ENCODE peak calls at places on chromosomes 16 and 17, in seven cellular contexts. R is Caco-2, I is OCI-LY7, V is thoracic aorta, J is glutamatergic neuron, C is pancreas, G is colonic mucosa. W is an unnamed sample.

GRCh38 chr17:82301916-82302497 is 15.4 kb downstream of the CD7 start:
- DNase-seq in R (no peak), I (no peak), V (no peak), J (no peak), C (no peak), G (no peak), W (no peak)

GRCh38 chr16:19809121-19809635 is 75.5 kb downstream of the GPRC5B start:
- DNase-seq in R (no peak), I (no peak), V (no peak), J (no peak), C (no peak), G (no peak), W (no peak)

GRCh38 chr17:80307994-80308671 is 47.5 kb downstream of the RNF213 start:
- DNase-seq in R (no peak), I (no peak), V (no peak), J (no peak), C (no peak), G (no peak), W (no peak)

GRCh38 chr17:78374189-78374588 is 4.3 kb upstream of the PGS1 start:
- DNase-seq in R (no peak), I (no peak), V (no peak), J (no peak), C (no peak), G (no peak), W (no peak)

GRCh38 chr17:3750926-3751325 is 27.2 kb downstream of the HASPIN start:
- DNase-seq in R (no peak), I (no peak), V (no peak), J (no peak), C (no peak), G (no peak), W (no peak)

GRCh38 chr17:72182256-72182890 is 61.6 kb downstream of the SOX9 start:
- DNase-seq in R (no peak), I (no peak), V (no peak), J (no peak), C (no peak), G (peak), W (no peak)

GRCh38 chr17:61149862-61150362 is 249.7 kb upstream of the TBX2 start:
- DNase-seq in R (no peak), I (no peak), V (no peak), J (no peak), C (no peak), G (no peak), W (no peak)

GRCh38 chr17:5912927-5913565 is 157.1 kb upstream of the WSCD1 start:
- DNase-seq in R (no peak), I (no peak), V (no peak), J (no peak), C (no peak), G (no peak), W (no peak)

GRCh38 chr16:31471875-31472558 is at the start of gene TGFB1I1:
- DNase-seq in R (no peak), I (no peak), V (no peak), J (peak), C (no peak), G (peak), W (no peak)

GRCh38 chr16:76910931-76911330 is 280.1 kb upstream of the MON1B start:
- DNase-seq in R (no peak), I (no peak), V (no peak), J (no peak), C (no peak), G (no peak), W (no peak)

GRCh38 chr17:72632026-72632684 is 460.3 kb downstream of the SLC39A11 start:
- DNase-seq in R (peak), I (no peak), V (no peak), J (peak), C (peak), G (peak), W (no peak)

GRCh38 chr16:73048292-73049050 is 543 bp upstream of the ZFHX3 start:
- DNase-seq in R (peak), I (no peak), V (no peak), J (peak), C (peak), G (no peak), W (no peak)

GRCh38 chr17:81393684-81394376 is 1.4 kb upstream of the BAHCC1 start:
- DNase-seq in R (peak), I (peak), V (peak), J (peak), C (peak), G (peak), W (peak)

GRCh38 chr17:31390426-31390747 is 1.1 kb upstream of the RAB11FIP4 start:
- DNase-seq in R (no peak), I (no peak), V (no peak), J (no peak), C (no peak), G (no peak), W (no peak)

GRCh38 chr17:31387438-31387837 is 4.0 kb upstream of the RAB11FIP4 start:
- DNase-seq in R (no peak), I (no peak), V (no peak), J (no peak), C (no peak), G (no peak), W (no peak)

GRCh38 chr17:31389673-31390381 is 1.6 kb upstream of the RAB11FIP4 start:
- DNase-seq in R (no peak), I (no peak), V (no peak), J (no peak), C (no peak), G (no peak), W (no peak)

GRCh38 chr17:31388351-31388750 is 3.1 kb upstream of the RAB11FIP4 start:
- DNase-seq in R (no peak), I (no peak), V (no peak), J (no peak), C (no peak), G (no peak), W (no peak)

GRCh38 chr17:31388770-31389672 is 2.5 kb upstream of the RAB11FIP4 start:
- DNase-seq in R (no peak), I (peak), V (no peak), J (peak), C (no peak), G (no peak), W (no peak)
- TF ChIP-seq CTCF in R (peak), I (peak), V (peak), J (peak), C (peak), G (peak), W (peak)

GRCh38 chr17:28380572-28380907 is 9.0 kb downstream of the SARM1 start:
- DNase-seq in R (no peak), I (no peak), V (no peak), J (no peak), C (no peak), G (no peak), W (no peak)

GRCh38 chr17:28385037-28385797 is 13.7 kb downstream of the SARM1 start:
- DNase-seq in R (peak), I (no peak), V (no peak), J (no peak), C (peak), G (peak), W (no peak)

GRCh38 chr17:28384281-28385036 is 13.0 kb downstream of the SARM1 start:
- DNase-seq in R (peak), I (no peak), V (no peak), J (no peak), C (peak), G (peak), W (peak)

GRCh38 chr17:28379814-28380571 is 8.5 kb downstream of the SARM1 start:
- DNase-seq in R (peak), I (no peak), V (no peak), J (no peak), C (no peak), G (no peak), W (no peak)

GRCh38 chr17:28381141-28381825 is 9.8 kb downstream of the SARM1 start:
- DNase-seq in R (peak), I (no peak), V (no peak), J (peak), C (no peak), G (peak), W (no peak)
- TF ChIP-seq CTCF in R (peak), I (no peak), V (no peak), J (peak), C (no peak), G (peak), W (no peak)

GRCh38 chr16:1089822-1090619 is 6.0 kb downstream of the C1QTNF8 start:
- DNase-seq in R (peak), I (no peak), V (peak), J (no peak), C (peak), G (peak), W (no peak)
- TF ChIP-seq CTCF in R (peak), I (no peak), V (peak), J (no peak), C (no peak), G (peak), W (no peak)

GRCh38 chr16:2156025-2156848 is 655 bp downstream of the TRAF7 start:
- DNase-seq in R (no peak), I (peak), V (no peak), J (no peak), C (peak), G (peak), W (no peak)
- TF ChIP-seq CTCF in R (no peak), I (no peak), V (no peak), J (no peak), C (no peak), G (no peak), W (no peak)

GRCh38 chr16:2513405-2514332 is at the start of gene ATP6V0C:
- DNase-seq in R (peak), I (peak), V (peak), J (peak), C (peak), G (peak), W (peak)

GRCh38 chr16:2511128-2511785 is 2.5 kb upstream of the ATP6V0C start:
- DNase-seq in R (no peak), I (no peak), V (no peak), J (no peak), C (no peak), G (peak), W (no peak)

GRCh38 chr16:2511996-2512919 is 1.5 kb upstream of the ATP6V0C start:
- DNase-seq in R (no peak), I (no peak), V (no peak), J (no peak), C (no peak), G (no peak), W (no peak)

GRCh38 chr16:2514333-2515179 is 804 bp downstream of the ATP6V0C start:
- DNase-seq in R (no peak), I (peak), V (no peak), J (no peak), C (peak), G (no peak), W (no peak)

GRCh38 chr16:2512920-2513404 is 790 bp upstream of the ATP6V0C start:
- DNase-seq in R (no peak), I (peak), V (no peak), J (peak), C (no peak), G (no peak), W (peak)
- TF ChIP-seq CTCF in R (peak), I (peak), V (no peak), J (no peak), C (no peak), G (no peak), W (no peak)